ENCODE peak calls at places on chromosomes 5 and 9, in four cellular contexts. X is progenitor cell of endocrine pancreas, B is T-helper 22 cell, F is NCI-H510A treated with DMSO at 0.1 percent for 48 hours. C is an unnamed sample.

GRCh38 chr5:74028406-74028805 is 402.4 kb downstream of the ARHGEF28 start:
- DNase-seq in X (no peak), B (no peak), F (no peak), C (no peak)

GRCh38 chr9:97774657-97775056 is 77.5 kb upstream of the XPA start:
- DNase-seq in X (no peak), B (no peak), F (no peak), C (no peak)

GRCh38 chr5:121273818-121274433 is 577.8 kb upstream of the FTMT start:
- DNase-seq in X (no peak), B (no peak), F (no peak), C (peak; percentile 22)

GRCh38 chr5:32092938-32093812 is 80.9 kb downstream of the GOLPH3 start:
- DNase-seq in X (peak; percentile 52), B (peak; percentile 16), F (peak; percentile 89), C (peak; percentile 67)

GRCh38 chr9:25917593-25918426 is 239.6 kb upstream of the TUSC1 start:
- DNase-seq in X (no peak), B (no peak), F (no peak), C (no peak)

GRCh38 chr9:110183208-110184145 is 24.5 kb downstream of the C9orf152 start:
- DNase-seq in X (peak; percentile 54), B (no peak), F (peak; percentile 94), C (peak; percentile 81)

GRCh38 chr5:61289669-61290363 is 42.2 kb upstream of the ZSWIM6 start:
- DNase-seq in X (no peak), B (no peak), F (no peak), C (peak; percentile 18)

GRCh38 chr9:90611568-90611967 is 31.1 kb downstream of the DIRAS2 start:
- DNase-seq in X (no peak), B (no peak), F (no peak), C (no peak)

GRCh38 chr5:122999947-123000563 is 36.5 kb downstream of the PPIC start:
- DNase-seq in X (no peak), B (no peak), F (peak; percentile 18), C (peak; percentile 3)

GRCh38 chr5:68334550-68334880 is 119.0 kb downstream of the PIK3R1 start:
- DNase-seq in X (no peak), B (no peak), F (no peak), C (no peak)

GRCh38 chr5:33984671-33985124 is at the start of gene SLC45A2:
- DNase-seq in X (no peak), B (no peak), F (no peak), C (no peak)

GRCh38 chr5:62152394-62153123 is 153.4 kb upstream of the KIF2A start:
- DNase-seq in X (no peak), B (no peak), F (peak; percentile 25), C (no peak)

GRCh38 chr9:95140821-95141220 is 176.7 kb downstream of the FANCC start:
- DNase-seq in X (no peak), B (no peak), F (no peak), C (no peak)

GRCh38 chr5:16806691-16807433 is 129.2 kb downstream of the MYO10 start:
- DNase-seq in X (no peak), B (no peak), F (no peak), C (no peak)

GRCh38 chr5:117054808-117055398 is 480.3 kb upstream of the SEMA6A start:
- DNase-seq in X (no peak), B (no peak), F (no peak), C (no peak)

GRCh38 chr9:607417-607816 is 234.1 kb upstream of the DMRT1 start:
- DNase-seq in X (no peak), B (no peak), F (no peak), C (no peak)

GRCh38 chr9:96071245-96072124 is 196.0 kb downstream of the ERCC6L2 start:
- DNase-seq in X (no peak), B (no peak), F (no peak), C (no peak)

GRCh38 chr5:6734243-6734695 is 21.0 kb downstream of the TENT4A start:
- DNase-seq in X (no peak), B (no peak), F (no peak), C (no peak)

GRCh38 chr9:136840140-136840876 is 2.0 kb upstream of the AJM1 start:
- DNase-seq in X (no peak), B (no peak), F (no peak), C (no peak)

GRCh38 chr5:68440255-68440654 is 224.7 kb downstream of the PIK3R1 start:
- DNase-seq in X (no peak), B (no peak), F (no peak), C (no peak)

GRCh38 chr5:25119654-25120053 is 474.9 kb upstream of the CDH10 start:
- DNase-seq in X (no peak), B (no peak), F (no peak), C (no peak)

GRCh38 chr5:98913911-98914310 is 14.9 kb downstream of the CHD1 start:
- DNase-seq in X (no peak), B (no peak), F (no peak), C (no peak)

GRCh38 chr9:20209421-20210340 is 412.6 kb downstream of the MLLT3 start:
- DNase-seq in X (no peak), B (no peak), F (no peak), C (no peak)

GRCh38 chr5:109705596-109705995 is 15.9 kb downstream of the MAN2A1 start:
- DNase-seq in X (no peak), B (no peak), F (no peak), C (no peak)

GRCh38 chr5:134245101-134245604 is 19.3 kb upstream of the PPP2CA start:
- DNase-seq in X (no peak), B (no peak), F (no peak), C (no peak)

C was measured in HL-60.